ENCODE peak calls at places on chromosomes 6 and 20, in five cellular contexts. D, F, X, W and I are unnamed samples.

GRCh38 chr6:134308800-134309199 is 9.1 kb downstream of the SGK1 start:
- DNase-seq in D (no peak), F (no peak), X (no peak), W (no peak), I (no peak)

GRCh38 chr6:75196051-75196743 is 9.7 kb downstream of the COL12A1 start:
- DNase-seq in D (no peak), F (peak), X (no peak), W (no peak), I (no peak)

GRCh38 chr6:110876170-110876773 is 1.7 kb downstream of the AMD1 start:
- DNase-seq in D (peak), F (peak), X (peak), W (peak), I (peak)

GRCh38 chr6:53573299-53573698 is 28.4 kb upstream of the GCLC start:
- DNase-seq in D (peak), F (no peak), X (no peak), W (no peak), I (no peak)

GRCh38 chr6:88165877-88166492 is at the start of gene CNR1:
- DNase-seq in D (peak), F (peak), X (no peak), W (no peak), I (peak)

GRCh38 chr6:108736832-108737231 is 111.4 kb upstream of the ARMC2 start:
- DNase-seq in D (no peak), F (peak), X (no peak), W (no peak), I (no peak)

GRCh38 chr6:134725590-134725989 is 224.3 kb downstream of the ALDH8A1 start:
- DNase-seq in D (no peak), F (no peak), X (no peak), W (no peak), I (no peak)

GRCh38 chr6:24274441-24275083 is 83.3 kb downstream of the DCDC2 start:
- DNase-seq in D (no peak), F (peak), X (no peak), W (no peak), I (no peak)

GRCh38 chr6:133724726-133725125 is 164.2 kb upstream of the TCF21 start:
- DNase-seq in D (no peak), F (peak), X (no peak), W (no peak), I (no peak)

GRCh38 chr6:150408842-150409241 is 40.0 kb downstream of the IYD start:
- DNase-seq in D (no peak), F (no peak), X (no peak), W (no peak), I (peak)

GRCh38 chr6:32700391-32701040 is 34.1 kb upstream of the HLA-DQB1 start:
- DNase-seq in D (peak), F (peak), X (peak), W (no peak), I (peak)

GRCh38 chr6:127618729-127619128 is 41.8 kb downstream of the C6orf58 start:
- DNase-seq in D (no peak), F (no peak), X (no peak), W (no peak), I (no peak)

GRCh38 chr6:68368845-68369244 is 266.2 kb upstream of the ADGRB3 start:
- DNase-seq in D (no peak), F (no peak), X (no peak), W (no peak), I (no peak)

GRCh38 chr6:79946242-79946641 is 1.1 kb downstream of the ELOVL4 start:
- DNase-seq in D (peak), F (peak), X (peak), W (peak), I (no peak)

GRCh38 chr6:156336096-156336495 is 441.1 kb upstream of the ARID1B start:
- DNase-seq in D (peak), F (no peak), X (no peak), W (no peak), I (no peak)

GRCh38 chr6:105539879-105540278 is 137.0 kb upstream of the PREP start:
- DNase-seq in D (no peak), F (no peak), X (no peak), W (no peak), I (no peak)

GRCh38 chr6:40387871-40388264 is 199.3 kb downstream of the LRFN2 start:
- DNase-seq in D (no peak), F (no peak), X (no peak), W (no peak), I (no peak)

GRCh38 chr6:29847871-29848630 is 20.4 kb downstream of the HLA-G start:
- DNase-seq in D (peak), F (peak), X (peak), W (peak), I (peak)

GRCh38 chr6:83365931-83366330 is 64.9 kb downstream of the ME1 start:
- DNase-seq in D (no peak), F (peak), X (no peak), W (no peak), I (no peak)

GRCh38 chr6:48550607-48551006 is 439.6 kb upstream of the PTCHD4 start:
- DNase-seq in D (no peak), F (no peak), X (no peak), W (no peak), I (no peak)

GRCh38 chr6:112575309-112575834 is 228.2 kb downstream of the RFPL4B start:
- DNase-seq in D (no peak), F (no peak), X (no peak), W (no peak), I (no peak)

GRCh38 chr6:150084426-150084825 is 15.5 kb upstream of the ULBP3 start:
- DNase-seq in D (no peak), F (no peak), X (no peak), W (no peak), I (no peak)

GRCh38 chr6:129140571-129140970 is 257.6 kb downstream of the LAMA2 start:
- DNase-seq in D (no peak), F (no peak), X (no peak), W (no peak), I (no peak)

GRCh38 chr6:153090241-153090930 is 40.7 kb downstream of the RGS17 start:
- DNase-seq in D (no peak), F (peak), X (no peak), W (no peak), I (no peak)

GRCh38 chr6:149150301-149150700 is 167.2 kb upstream of the TAB2 start:
- DNase-seq in D (no peak), F (no peak), X (no peak), W (no peak), I (no peak)

GRCh38 chr20:46857061-46857831 is 37.4 kb upstream of the EYA2 start:
- DNase-seq in D (no peak), F (no peak), X (no peak), W (no peak), I (no peak)

GRCh38 chr6:61592238-61592637 is 693.8 kb downstream of the KHDRBS2 start:
- DNase-seq in D (no peak), F (no peak), X (no peak), W (no peak), I (no peak)

GRCh38 chr20:6333110-6333509 is 210.3 kb upstream of the FERMT1 start:
- DNase-seq in D (no peak), F (no peak), X (no peak), W (no peak), I (no peak)

GRCh38 chr20:37821691-37822655 is 81.0 kb upstream of the VSTM2L start:
- DNase-seq in D (no peak), F (peak), X (no peak), W (no peak), I (no peak)

GRCh38 chr6:111812080-111813038 is 60.9 kb downstream of the FYN start:
- DNase-seq in D (no peak), F (peak), X (no peak), W (no peak), I (no peak)

GRCh38 chr6:104286641-104287040 is 573.1 kb downstream of the HACE1 start:
- DNase-seq in D (no peak), F (no peak), X (no peak), W (no peak), I (no peak)

GRCh38 chr20:34938466-34939163 is 17.0 kb downstream of the GSS start:
- DNase-seq in D (no peak), F (no peak), X (no peak), W (no peak), I (no peak)

GRCh38 chr6:132023490-132023889 is 72.3 kb upstream of the CCN2 start:
- DNase-seq in D (no peak), F (peak), X (no peak), W (no peak), I (no peak)

GRCh38 chr6:52233975-52234823 is 10.1 kb downstream of the IL17F start:
- DNase-seq in D (peak), F (peak), X (peak), W (no peak), I (no peak)

GRCh38 chr20:35317416-35317815 is 25.2 kb upstream of the FAM83C start:
- DNase-seq in D (no peak), F (no peak), X (no peak), W (no peak), I (no peak)

GRCh38 chr20:63553251-63553932 is 567 bp upstream of the FNDC11 start:
- DNase-seq in D (peak), F (peak), X (peak), W (peak), I (peak)